ENCODE peak calls at places on chromosome 21, in four cellular contexts. B is fibroblast of lung, E is nephron progenitor cell, D is GM04504. M is an unnamed sample.

GRCh38 chr21:17925900-17926299 is 106.7 kb upstream of the C21orf91 start:
- DNase-seq in B (peak), E (peak), D (no peak), M (no peak)

GRCh38 chr21:41559658-41560599 is 52.0 kb upstream of the TMPRSS2 start:
- DNase-seq in B (peak), E (no peak), D (peak), M (peak)

GRCh38 chr21:45309069-45309521 is 21.4 kb upstream of the POFUT2 start:
- DNase-seq in B (peak), E (peak), D (no peak), M (no peak)

GRCh38 chr21:42939581-42940413 is 14.4 kb upstream of the ERVH48-1 start:
- DNase-seq in B (peak), E (no peak), D (peak), M (peak)

GRCh38 chr21:29209696-29210095 is 79.3 kb downstream of the MAP3K7CL start:
- DNase-seq in B (peak), E (no peak), D (no peak), M (no peak)

GRCh38 chr21:34340062-34340461 is 23.7 kb upstream of the KCNE2 start:
- DNase-seq in B (no peak), E (no peak), D (no peak), M (no peak)

GRCh38 chr21:18041012-18041411 is 203.6 kb upstream of the CHODL start:
- DNase-seq in B (no peak), E (peak), D (no peak), M (peak)

GRCh38 chr21:42198949-42199348 is 20.0 kb upstream of the ABCG1 start:
- DNase-seq in B (no peak), E (no peak), D (no peak), M (no peak)

GRCh38 chr21:42233067-42233981 is 14.4 kb downstream of the ABCG1 start:
- DNase-seq in B (no peak), E (no peak), D (no peak), M (no peak)

GRCh38 chr21:33684923-33685560 is 42.7 kb downstream of the ITSN1 start:
- DNase-seq in B (peak), E (no peak), D (no peak), M (no peak)

GRCh38 chr21:43311303-43311817 is 115.6 kb downstream of the SIK1 start:
- DNase-seq in B (no peak), E (no peak), D (no peak), M (no peak)